ENCODE peak calls at places on chromosomes 5 and 9, in seven cellular contexts. I, V, T, B, P, W and G are unnamed samples.

GRCh38 chr5:115831163-115831768 is 10.1 kb downstream of the ATG12 start:
- DNase-seq in I (peak; percentile 49), V (peak; percentile 12), T (peak; percentile 15), B (no peak), P (no peak), W (no peak), G (no peak)

GRCh38 chr5:173911623-173912022 is 23.5 kb downstream of the CPEB4 start:
- DNase-seq in I (no peak), V (no peak), T (peak; percentile 5), B (no peak), P (no peak), W (no peak), G (no peak)

GRCh38 chr9:77475641-77476473 is 172.3 kb downstream of the GNA14 start:
- DNase-seq in I (peak; percentile 28), V (peak; percentile 78), T (peak; percentile 28), B (no peak), P (no peak), W (no peak), G (no peak)

GRCh38 chr5:80569961-80570786 is at the start of gene ANKRD34B:
- DNase-seq in I (no peak), V (no peak), T (peak; percentile 50), B (no peak), P (no peak), W (peak; percentile 67), G (no peak)

GRCh38 chr9:21017092-21017491 is 14.3 kb downstream of the HACD4 start:
- DNase-seq in I (peak; percentile 94), V (peak; percentile 56), T (no peak), B (no peak), P (no peak), W (no peak), G (no peak)

GRCh38 chr5:139635191-139635590 is 13.0 kb upstream of the CXXC5 start:
- DNase-seq in I (no peak), V (no peak), T (no peak), B (no peak), P (no peak), W (no peak), G (no peak)

GRCh38 chr5:98163796-98164493 is 609.5 kb upstream of the RGMB start:
- DNase-seq in I (no peak), V (no peak), T (no peak), B (no peak), P (no peak), W (no peak), G (no peak)

GRCh38 chr9:22049411-22049810 is 40.3 kb upstream of the CDKN2B start:
- DNase-seq in I (peak; percentile 50), V (peak; percentile 66), T (no peak), B (no peak), P (no peak), W (no peak), G (no peak)

GRCh38 chr5:180790020-180790419 is 12.6 kb downstream of the MGAT1 start:
- DNase-seq in I (no peak), V (no peak), T (no peak), B (no peak), P (no peak), W (no peak), G (no peak)

GRCh38 chr5:33300209-33300742 is 140.5 kb upstream of the TARS1 start:
- DNase-seq in I (no peak), V (peak; percentile 56), T (no peak), B (no peak), P (no peak), W (no peak), G (no peak)

GRCh38 chr9:88747768-88748167 is 212.8 kb downstream of the NXNL2 start:
- DNase-seq in I (peak; percentile 96), V (peak; percentile 92), T (no peak), B (no peak), P (no peak), W (no peak), G (peak; percentile 28)

GRCh38 chr5:14172149-14172795 is 29.1 kb downstream of the TRIO start:
- DNase-seq in I (no peak), V (no peak), T (no peak), B (no peak), P (no peak), W (no peak), G (no peak)

GRCh38 chr5:10595305-10595677 is 31.4 kb downstream of the ANKRD33B start:
- DNase-seq in I (peak; percentile 44), V (peak; percentile 15), T (no peak), B (no peak), P (no peak), W (no peak), G (no peak)

GRCh38 chr5:68225188-68225910 is 9.8 kb downstream of the PIK3R1 start:
- DNase-seq in I (peak; percentile 87), V (peak; percentile 82), T (no peak), B (peak; percentile 52), P (no peak), W (no peak), G (peak; percentile 34)

GRCh38 chr9:82989949-82990348 is 73.0 kb downstream of the RASEF start:
- DNase-seq in I (no peak), V (no peak), T (no peak), B (no peak), P (no peak), W (no peak), G (no peak)

GRCh38 chr5:1785984-1786383 is 13.7 kb downstream of the MRPL36 start:
- DNase-seq in I (no peak), V (no peak), T (no peak), B (peak; percentile 24), P (no peak), W (peak; percentile 53), G (no peak)
- H3K4me1 ChIP-seq in I (peaks cover 5% of the 10 kb centered on the region), V (peaks cover 23% of the 10 kb centered on the region), T (no peaks in the 10 kb centered on the region), B (no peaks in the 10 kb centered on the region), P (no peaks in the 10 kb centered on the region), W (peaks cover 6% of the 10 kb centered on the region), G (peaks cover 22% of the 10 kb centered on the region)

GRCh38 chr5:40775085-40775845 is 19.5 kb upstream of the TTC33 start:
- DNase-seq in I (no peak), V (no peak), T (no peak), B (no peak), P (no peak), W (no peak), G (no peak)
- H3K27ac ChIP-seq in I (no peak overlapping the region), V (no peak overlapping the region), T (no peak overlapping the region), B (no peak overlapping the region), P (no peak overlapping the region), W (no peak overlapping the region), G (no peak overlapping the region)

GRCh38 chr9:86488794-86489193 is 134.6 kb upstream of the TUT7 start:
- DNase-seq in I (no peak), V (no peak), T (no peak), B (no peak), P (no peak), W (no peak), G (no peak)
- H3K4me3 ChIP-seq in I (no peak overlapping the region), V (no peak overlapping the region), T (no peak overlapping the region), B (no peak overlapping the region), P (no peak overlapping the region), W (no peak overlapping the region), G (no peak overlapping the region)

GRCh38 chr9:115941561-115942315 is 211.9 kb upstream of the PAPPA start:
- DNase-seq in I (peak; percentile 82), V (peak; percentile 32), T (no peak), B (no peak), P (no peak), W (no peak), G (no peak)
- H3K4me1 ChIP-seq in I (peaks cover 30% of the 10 kb centered on the region), V (peaks cover 34% of the 10 kb centered on the region), T (no peaks in the 10 kb centered on the region), B (peaks cover 2% of the 10 kb centered on the region), P (no peaks in the 10 kb centered on the region), W (no peaks in the 10 kb centered on the region), G (peaks cover 43% of the 10 kb centered on the region)

GRCh38 chr9:128998462-128998861 is 29.7 kb downstream of the SH3GLB2 start:
- DNase-seq in I (no peak), V (no peak), T (no peak), B (no peak), P (no peak), W (no peak), G (no peak)

GRCh38 chr9:129001504-129002325 is 26.4 kb downstream of the SH3GLB2 start:
- DNase-seq in I (no peak), V (no peak), T (no peak), B (no peak), P (no peak), W (no peak), G (no peak)

GRCh38 chr9:128992995-128993394 is 35.1 kb downstream of the SH3GLB2 start:
- DNase-seq in I (no peak), V (no peak), T (no peak), B (no peak), P (no peak), W (no peak), G (no peak)

GRCh38 chr9:128999581-129000206 is 28.4 kb downstream of the SH3GLB2 start:
- DNase-seq in I (no peak), V (no peak), T (no peak), B (no peak), P (no peak), W (no peak), G (no peak)

GRCh38 chr9:128995791-128996190 is 32.3 kb downstream of the SH3GLB2 start:
- DNase-seq in I (no peak), V (peak; percentile 59), T (no peak), B (no peak), P (no peak), W (peak; percentile 6), G (no peak)
- H3K27ac ChIP-seq in I (no peak overlapping the region), V (no peak overlapping the region), T (no peak overlapping the region), B (peak overlapping the region; percentile 42), P (no peak overlapping the region), W (no peak overlapping the region), G (peak overlapping the region; percentile 66)

GRCh38 chr5:168950241-168950951 is 350.5 kb downstream of the SLIT3 start:
- DNase-seq in I (no peak), V (no peak), T (no peak), B (no peak), P (no peak), W (no peak), G (no peak)

GRCh38 chr5:168946363-168946762 is 354.6 kb downstream of the SLIT3 start:
- DNase-seq in I (no peak), V (no peak), T (no peak), B (no peak), P (no peak), W (no peak), G (no peak)

GRCh38 chr5:168948746-168949145 is 352.2 kb downstream of the SLIT3 start:
- DNase-seq in I (no peak), V (no peak), T (no peak), B (no peak), P (no peak), W (no peak), G (no peak)

GRCh38 chr5:168943999-168944398 is 356.9 kb downstream of the SLIT3 start:
- DNase-seq in I (no peak), V (no peak), T (no peak), B (no peak), P (no peak), W (no peak), G (no peak)

DNA sequence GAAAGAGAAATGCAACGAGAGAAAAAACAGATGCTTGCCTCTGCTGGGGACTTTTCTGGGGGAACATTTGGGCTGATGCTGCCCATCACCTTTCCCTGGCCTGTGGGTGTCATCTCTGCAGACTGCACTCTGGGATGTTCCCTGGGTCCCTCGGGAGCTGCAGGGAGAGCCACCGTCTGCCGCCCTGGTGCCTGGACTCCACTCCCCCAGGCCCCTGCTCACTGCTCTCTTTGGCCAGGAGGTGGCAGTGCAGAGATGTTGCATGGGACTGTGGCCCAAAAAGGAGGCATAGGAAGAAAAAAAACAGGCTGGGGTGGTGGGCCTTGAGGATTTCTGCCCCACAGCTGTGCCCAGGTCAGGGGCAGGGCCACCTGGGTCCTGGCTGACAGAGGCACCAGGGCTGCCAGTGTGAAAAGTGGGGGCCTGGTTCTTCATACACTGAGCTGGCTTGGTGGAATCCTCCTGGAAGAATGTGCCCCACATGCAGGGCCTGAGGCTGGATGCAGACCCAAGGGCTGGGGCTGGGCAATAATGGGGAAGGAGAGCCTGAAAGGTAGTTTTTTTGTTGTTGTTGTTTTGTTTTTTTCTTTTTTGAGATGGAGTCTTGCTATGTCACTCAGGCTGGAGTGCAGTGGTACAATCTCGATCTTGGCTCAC is 353.6 kb downstream of the SLIT3 start:
- DNase-seq in I (peak; percentile 13), V (no peak), T (peak; percentile 55), B (peak; percentile 73), P (no peak), W (no peak), G (peak; percentile 24)
- H3K4me3 ChIP-seq in I (no peak overlapping the region), V (no peak overlapping the region), T (no peak overlapping the region), B (no peak overlapping the region), P (no peak overlapping the region), W (no peak overlapping the region), G (no peak overlapping the region)